ENCODE peak calls at places on chromosomes 7 and 10, in four cellular contexts. One of them, this sample, is unnamed.

GRCh38 chr10:122116331-122116730 is 127.4 kb downstream of the TACC2 start:
- DNase-seq in stomach: no peak
- DNase-seq in activated CD4-positive, alpha-beta T cell treated with anti-CD3 and anti-CD28 coated beads, Interleukin-2, amount 50 U/mL, for 48 hours: no peak
- DNase-seq in endothelial cell: no peak
- DNase-seq in this sample: no peak

GRCh38 chr7:152076324-152076821 is 50.9 kb downstream of the GALNT11 start:
- DNase-seq in stomach: peak; percentile 42
- DNase-seq in activated CD4-positive, alpha-beta T cell treated with anti-CD3 and anti-CD28 coated beads, Interleukin-2, amount 50 U/mL, for 48 hours: peak; percentile 31
- DNase-seq in endothelial cell: peak; percentile 58
- DNase-seq in this sample: peak; percentile 26

GRCh38 chr7:21023841-21024502 is 237.3 kb upstream of the SP8 start:
- DNase-seq in stomach: no peak
- DNase-seq in activated CD4-positive, alpha-beta T cell treated with anti-CD3 and anti-CD28 coated beads, Interleukin-2, amount 50 U/mL, for 48 hours: no peak
- DNase-seq in endothelial cell: no peak
- DNase-seq in this sample: no peak

GRCh38 chr10:77702166-77702565 is 64.6 kb upstream of the KCNMA1 start:
- DNase-seq in stomach: no peak
- DNase-seq in activated CD4-positive, alpha-beta T cell treated with anti-CD3 and anti-CD28 coated beads, Interleukin-2, amount 50 U/mL, for 48 hours: no peak
- DNase-seq in endothelial cell: no peak
- DNase-seq in this sample: no peak

GRCh38 chr7:27901028-27901760 is 161.2 kb downstream of the TAX1BP1 start:
- DNase-seq in stomach: no peak
- DNase-seq in activated CD4-positive, alpha-beta T cell treated with anti-CD3 and anti-CD28 coated beads, Interleukin-2, amount 50 U/mL, for 48 hours: peak; percentile 25
- DNase-seq in endothelial cell: no peak
- DNase-seq in this sample: no peak

GRCh38 chr7:114081606-114082425 is 163.0 kb upstream of the PPP1R3A start:
- DNase-seq in stomach: no peak
- DNase-seq in activated CD4-positive, alpha-beta T cell treated with anti-CD3 and anti-CD28 coated beads, Interleukin-2, amount 50 U/mL, for 48 hours: no peak
- DNase-seq in endothelial cell: peak; percentile 37
- DNase-seq in this sample: no peak

GRCh38 chr7:26865094-26865388 is 651 bp upstream of the SKAP2 start:
- DNase-seq in stomach: peak; percentile 56
- DNase-seq in activated CD4-positive, alpha-beta T cell treated with anti-CD3 and anti-CD28 coated beads, Interleukin-2, amount 50 U/mL, for 48 hours: no peak
- DNase-seq in endothelial cell: no peak
- DNase-seq in this sample: no peak

GRCh38 chr7:128021361-128021760 is 9.9 kb downstream of the LRRC4 start:
- DNase-seq in stomach: no peak
- DNase-seq in activated CD4-positive, alpha-beta T cell treated with anti-CD3 and anti-CD28 coated beads, Interleukin-2, amount 50 U/mL, for 48 hours: no peak
- DNase-seq in endothelial cell: no peak
- DNase-seq in this sample: no peak

GRCh38 chr10:122461367-122461728 is at the start of gene HTRA1:
- DNase-seq in stomach: peak; percentile 56
- DNase-seq in activated CD4-positive, alpha-beta T cell treated with anti-CD3 and anti-CD28 coated beads, Interleukin-2, amount 50 U/mL, for 48 hours: no peak
- DNase-seq in endothelial cell: peak; percentile 64
- DNase-seq in this sample: no peak

GRCh38 chr10:35074266-35074665 is 15.9 kb downstream of the CUL2 start:
- DNase-seq in stomach: no peak
- DNase-seq in activated CD4-positive, alpha-beta T cell treated with anti-CD3 and anti-CD28 coated beads, Interleukin-2, amount 50 U/mL, for 48 hours: no peak
- DNase-seq in endothelial cell: no peak
- DNase-seq in this sample: no peak

GRCh38 chr10:87095241-87095945 is 387 bp downstream of the SHLD2 start:
- DNase-seq in stomach: peak; percentile 77
- DNase-seq in activated CD4-positive, alpha-beta T cell treated with anti-CD3 and anti-CD28 coated beads, Interleukin-2, amount 50 U/mL, for 48 hours: peak; percentile 76
- DNase-seq in endothelial cell: peak; percentile 77
- DNase-seq in this sample: peak; percentile 87

GRCh38 chr7:139602143-139602722 is 78.7 kb downstream of the CLEC2L start:
- DNase-seq in stomach: no peak
- DNase-seq in activated CD4-positive, alpha-beta T cell treated with anti-CD3 and anti-CD28 coated beads, Interleukin-2, amount 50 U/mL, for 48 hours: no peak
- DNase-seq in endothelial cell: no peak
- DNase-seq in this sample: no peak